ENCODE peak calls at places on chromosomes 4 and X, in six cellular contexts. P, R, E, D, G and I are unnamed samples.

GRCh38 chrX:118423558-118423957 is 72.1 kb upstream of the DOCK11 start:
- DNase-seq in D (no peak), P (no peak), R (no peak), E (no peak), G (no peak), I (no peak)

GRCh38 chr4:183441276-183441675 is 3.2 kb upstream of the CDKN2AIP start:
- DNase-seq in D (no peak), R (no peak), G (no peak), E (no peak), P (no peak), I (no peak)

GRCh38 chrX:130647468-130647867 is 245.7 kb downstream of the RBMX2 start:
- DNase-seq in D (no peak), R (no peak), P (no peak), G (no peak), E (no peak), I (no peak)

GRCh38 chr4:168580228-168580627 is 83.4 kb downstream of the PALLD start:
- DNase-seq in R (no peak), E (no peak), G (no peak), P (no peak), D (no peak), I (no peak)

GRCh38 chr4:80452768-80453167 is 117.2 kb downstream of the CFAP299 start:
- DNase-seq in R (no peak), E (no peak), P (no peak), D (no peak), G (no peak), I (no peak)

GRCh38 chr4:153153339-153153851 is 50.8 kb upstream of the TRIM2 start:
- DNase-seq in E (peak), P (peak), G (peak), R (peak), D (peak), I (peak)

GRCh38 chrX:21723097-21723496 is 34.8 kb downstream of the SMPX start:
- DNase-seq in G (no peak), R (no peak), P (no peak), D (no peak), E (no peak), I (no peak)

GRCh38 chrX:46444011-46444410 is 101.2 kb downstream of the ZNF674 start:
- DNase-seq in G (no peak), D (no peak), E (no peak), P (no peak), R (no peak), I (no peak)

GRCh38 chr4:28225005-28225404 is 1364.4 kb downstream of the STIM2 start:
- DNase-seq in P (no peak), D (no peak), R (no peak), G (no peak), E (no peak), I (no peak)

GRCh38 chr4:212438-213174 is 88.3 kb downstream of the ZNF718 start:
- DNase-seq in P (peak), G (no peak), D (peak), E (no peak), R (no peak), I (no peak)

GRCh38 chrX:69037786-69038185 is 127.5 kb downstream of the PJA1 start:
- DNase-seq in G (no peak), E (no peak), P (no peak), R (no peak), D (no peak), I (no peak)

GRCh38 chrX:103464071-103464773 is 55.1 kb downstream of the RAB40A start:
- DNase-seq in P (no peak), G (no peak), D (no peak), E (peak), R (peak), I (peak)

GRCh38 chr4:167088115-167088514 is 146.2 kb downstream of the SPOCK3 start:
- DNase-seq in P (no peak), R (no peak), D (no peak), G (no peak), E (no peak), I (no peak)

GRCh38 chr4:55768291-55768690 is 51.3 kb upstream of the EXOC1L start:
- DNase-seq in D (no peak), E (no peak), G (no peak), R (no peak), P (no peak), I (no peak)

GRCh38 chr4:149203256-149204001 is 612.2 kb downstream of the IQCM start:
- DNase-seq in G (no peak), D (no peak), P (no peak), R (no peak), E (no peak), I (no peak)

GRCh38 chr4:1047106-1047975 is 35.9 kb downstream of the FGFRL1 start:
- DNase-seq in P (peak), R (no peak), E (no peak), G (no peak), D (peak), I (no peak)

GRCh38 chr4:173509031-173510001 is 20.7 kb downstream of the HAND2 start:
- DNase-seq in P (no peak), G (no peak), R (no peak), D (no peak), E (no peak), I (no peak)

GRCh38 chrX:148601034-148601433 is 100.6 kb downstream of the AFF2 start:
- DNase-seq in E (no peak), P (no peak), R (no peak), D (no peak), G (no peak), I (no peak)

GRCh38 chr4:13984996-13985780 is 357.7 kb upstream of the BOD1L1 start:
- DNase-seq in D (no peak), P (no peak), E (no peak), G (no peak), R (no peak), I (no peak)

GRCh38 chrX:33336783-33337182 is 125.4 kb upstream of the DMD start:
- DNase-seq in E (no peak), D (no peak), G (no peak), P (no peak), R (no peak), I (no peak)

GRCh38 chrX:16320765-16321355 is 153.6 kb downstream of the MAGEB17 start:
- DNase-seq in P (no peak), G (no peak), R (no peak), D (no peak), E (no peak), I (no peak)

GRCh38 chr4:150007512-150007911 is 70.7 kb upstream of the DCLK2 start:
- DNase-seq in E (no peak), D (no peak), P (no peak), R (no peak), G (no peak), I (no peak)

GRCh38 chr4:90745176-90745575 is 618.0 kb downstream of the CCSER1 start:
- DNase-seq in D (no peak), G (no peak), R (no peak), E (no peak), P (no peak), I (no peak)

GRCh38 chr4:78720994-78721677 is 55.0 kb upstream of the BMP2K start:
- DNase-seq in D (no peak), G (no peak), P (no peak), E (no peak), R (no peak), I (peak)

GRCh38 chr4:3285558-3286334 is 7.1 kb upstream of the RGS12 start:
- DNase-seq in G (no peak), R (no peak), D (peak), E (no peak), P (peak), I (no peak)

GRCh38 chr4:53943345-53944085 is 120.9 kb downstream of the CHIC2 start:
- DNase-seq in D (no peak), E (no peak), R (no peak), G (no peak), P (no peak), I (no peak)

GRCh38 chr4:65893957-65894755 is 223.9 kb upstream of the EPHA5 start:
- DNase-seq in P (no peak), D (no peak), R (no peak), G (no peak), E (no peak), I (no peak)

GRCh38 chr4:184416913-184417734 is 57.2 kb downstream of the IRF2 start:
- DNase-seq in D (no peak), E (no peak), P (no peak), G (no peak), R (peak), I (peak)

GRCh38 chr4:102627831-102628523 is 126.8 kb downstream of the NFKB1 start:
- DNase-seq in G (no peak), R (no peak), E (no peak), D (no peak), P (no peak), I (no peak)

GRCh38 chr4:67437974-67438713 is 107.2 kb downstream of the CENPC start:
- DNase-seq in D (no peak), P (no peak), G (no peak), E (no peak), R (no peak), I (no peak)

GRCh38 chr4:101993002-101993840 is 202.7 kb downstream of the BANK1 start:
- DNase-seq in P (no peak), E (no peak), G (no peak), D (no peak), R (no peak), I (no peak)

GRCh38 chrX:54288989-54289388 is 68.9 kb downstream of the WNK3 start:
- DNase-seq in G (no peak), R (no peak), P (no peak), D (no peak), E (no peak), I (no peak)

GRCh38 chrX:48590203-48591103 is 6.8 kb upstream of the WDR13 start:
- DNase-seq in D (no peak), G (no peak), R (no peak), P (no peak), E (no peak), I (no peak)

GRCh38 chr4:158850800-158851644 is 82.2 kb downstream of the FNIP2 start:
- DNase-seq in G (no peak), E (no peak), R (no peak), D (no peak), P (no peak), I (no peak)

GRCh38 chrX:123487226-123487625 is 245.6 kb downstream of the THOC2 start:
- DNase-seq in E (no peak), G (no peak), D (no peak), R (no peak), P (no peak), I (no peak)

GRCh38 chrX:118392726-118393125 is 46.8 kb downstream of the WDR44 start:
- DNase-seq in D (no peak), E (no peak), R (no peak), P (no peak), G (no peak), I (no peak)

GRCh38 chrX:65601530-65602281 is 65.7 kb upstream of the MSN start:
- DNase-seq in R (peak), D (peak), G (no peak), P (peak), E (peak), I (peak)

GRCh38 chr4:42512226-42512625 is 114.9 kb downstream of the SHISA3 start:
- DNase-seq in P (no peak), R (no peak), E (no peak), D (no peak), G (no peak), I (no peak)